ENCODE peak calls at places on chromosomes 11 and 22, in four cellular contexts. E, V, W and D are unnamed samples.

GRCh38 chr22:31075961-31076360 is 5.2 kb upstream of the SMTN start:
- DNase-seq in W (peak), V (no peak), E (peak), D (no peak)

GRCh38 chr22:25641650-25642049 is 77.2 kb downstream of the GRK3 start:
- DNase-seq in V (no peak), E (no peak), W (no peak), D (no peak)

GRCh38 chr11:28585007-28585406 is 476.8 kb downstream of the METTL15 start:
- DNase-seq in W (no peak), V (no peak), E (no peak), D (peak)

GRCh38 chr22:35357883-35358621 is 22.8 kb upstream of the HMOX1 start:
- DNase-seq in W (no peak), V (no peak), E (no peak), D (no peak)

GRCh38 chr22:24392218-24392931 is 35.0 kb upstream of the ADORA2A start:
- DNase-seq in W (peak), V (no peak), E (no peak), D (no peak)

GRCh38 chr11:119346605-119347004 is at the start of gene MFRP:
- DNase-seq in E (no peak), V (no peak), W (no peak), D (no peak)

GRCh38 chr11:94544582-94544831 is 786 bp downstream of the FUT4 start:
- DNase-seq in E (no peak), W (peak), V (no peak), D (no peak)

GRCh38 chr11:61683961-61684869 is 4.0 kb downstream of the DAGLA start:
- DNase-seq in W (peak), E (peak), V (no peak), D (no peak)

GRCh38 chr22:37229805-37230672 is 14.0 kb downstream of the RAC2 start:
- DNase-seq in V (no peak), E (peak), W (peak), D (no peak)

GRCh38 chr22:40759294-40759840 is 59.8 kb downstream of the SLC25A17 start:
- DNase-seq in E (no peak), W (no peak), V (no peak), D (no peak)

GRCh38 chr22:37680191-37680851 is 4.9 kb downstream of the LGALS1 start:
- DNase-seq in E (no peak), W (no peak), V (no peak), D (no peak)

GRCh38 chr11:93192163-93192562 is 5.6 kb downstream of the SLC36A4 start:
- DNase-seq in E (no peak), W (peak), V (no peak), D (no peak)

GRCh38 chr11:16669799-16670415 is 68.5 kb upstream of the C11orf58 start:
- DNase-seq in W (peak), V (no peak), E (no peak), D (no peak)

GRCh38 chr11:1559103-1559951 is 12.7 kb downstream of the DUSP8 start:
- DNase-seq in W (peak), V (no peak), E (peak), D (peak)

GRCh38 chr11:20000022-20000392 is 160.3 kb downstream of the DBX1 start:
- DNase-seq in V (no peak), W (no peak), E (no peak), D (no peak)

GRCh38 chr11:20004856-20005255 is 155.4 kb downstream of the DBX1 start:
- DNase-seq in E (no peak), V (no peak), W (no peak), D (no peak)

GRCh38 chr11:20003357-20003756 is 156.9 kb downstream of the DBX1 start:
- DNase-seq in E (no peak), W (no peak), V (no peak), D (no peak)

GRCh38 chr11:20000393-20001134 is 159.7 kb downstream of the DBX1 start:
- DNase-seq in W (no peak), E (no peak), V (no peak), D (no peak)

DNA sequence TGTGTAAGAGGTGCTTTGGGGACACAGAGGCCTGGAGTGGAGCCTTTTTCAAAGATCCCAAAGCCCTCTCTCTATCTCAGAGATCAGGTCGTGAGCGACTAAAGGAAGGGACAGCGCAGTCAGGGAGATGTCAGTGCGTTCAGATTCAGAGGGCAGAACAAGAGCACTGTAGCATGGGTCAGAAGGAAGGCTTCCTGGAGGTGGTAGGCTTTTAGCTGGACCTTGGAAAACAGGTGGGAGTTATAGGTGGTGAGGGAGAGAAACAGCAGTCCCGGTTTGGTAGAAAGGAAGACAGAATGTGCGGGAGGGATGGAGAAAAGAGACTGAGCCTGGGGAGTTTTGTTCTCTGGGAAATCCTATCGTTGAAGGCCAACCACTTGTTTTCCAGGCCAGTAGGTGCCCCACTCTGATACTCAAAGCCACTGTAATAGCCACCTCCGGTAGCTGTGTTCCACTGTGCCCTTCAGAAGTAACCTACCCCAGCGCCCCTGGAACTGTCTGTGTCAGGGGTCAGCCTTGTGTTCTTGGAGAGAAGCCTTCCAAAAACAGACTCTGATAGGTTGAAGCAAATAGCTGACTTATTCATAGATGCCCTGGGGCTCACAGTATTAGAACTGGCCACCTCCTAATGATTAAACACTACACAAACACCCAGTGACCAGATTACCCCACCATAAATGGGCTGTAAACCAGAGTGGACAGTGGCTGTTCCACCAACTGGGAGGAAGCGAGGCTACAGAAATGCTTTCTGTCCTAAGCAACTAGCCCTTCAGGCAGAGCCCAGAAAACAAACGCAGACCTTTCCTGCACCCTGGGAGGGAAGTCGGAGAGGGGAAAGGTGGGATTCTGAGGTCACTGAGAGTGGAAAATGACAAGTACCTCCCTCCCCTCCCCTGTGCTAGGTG is 157.7 kb downstream of the DBX1 start:
- DNase-seq in E (no peak), V (no peak), W (no peak), D (no peak)
- TF ChIP-seq CTCF in E (no peak), V (no peak), W (no peak), D (no peak)

DNA sequence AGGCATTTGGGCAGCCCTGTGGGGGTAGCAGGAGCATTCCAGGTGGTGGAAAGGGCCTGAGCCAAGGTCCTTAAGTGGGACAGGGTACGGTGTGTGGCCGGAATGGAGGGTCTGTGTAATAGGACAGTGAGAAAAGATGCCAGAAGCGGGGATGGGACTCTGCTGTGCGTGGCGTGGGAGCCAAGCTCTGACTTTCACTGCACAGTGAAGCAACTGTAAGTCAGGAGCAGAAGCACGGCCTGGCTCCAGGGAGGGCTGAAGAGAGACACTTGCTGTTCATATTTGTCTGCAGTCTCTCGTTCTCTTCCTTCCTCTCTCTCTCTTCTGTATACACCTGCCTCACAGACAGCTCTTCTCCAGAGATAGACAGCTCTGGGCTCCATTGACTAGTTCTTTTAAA is 1.9 kb downstream of the IL17RA start:
- DNase-seq in E (no peak), W (no peak), V (no peak), D (no peak)
- H3K4me3 ChIP-seq in E (peak), W (no peak), V (no peak), D (no peak)

GRCh38 chr11:92149996-92150395 is 74.6 kb upstream of the FAT3 start:
- DNase-seq in V (no peak), E (no peak), W (no peak), D (no peak)

GRCh38 chr11:92154611-92155010 is 70.0 kb upstream of the FAT3 start:
- DNase-seq in W (no peak), E (no peak), V (no peak), D (no peak)

GRCh38 chr11:92153542-92153941 is 71.1 kb upstream of the FAT3 start:
- DNase-seq in V (no peak), W (no peak), E (no peak), D (no peak)

DNA sequence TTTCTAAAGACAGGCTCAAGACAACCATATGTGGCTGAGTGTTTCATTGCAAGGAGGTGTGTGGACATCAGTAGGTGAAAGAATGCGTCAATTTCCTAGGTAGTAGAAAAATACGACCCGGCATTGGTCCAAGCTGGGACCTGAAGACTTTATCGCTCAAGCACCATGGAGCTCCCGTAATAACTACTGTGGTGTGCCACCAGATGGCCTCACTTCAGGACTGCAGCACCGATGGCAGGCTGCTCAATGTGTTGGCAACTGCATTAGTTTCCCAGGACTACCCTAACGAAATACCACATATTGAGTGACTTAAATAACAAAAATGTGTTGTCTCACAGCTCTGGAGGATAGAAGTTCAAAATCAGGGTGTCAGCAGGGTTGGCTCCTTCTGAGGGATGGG is 72.4 kb upstream of the FAT3 start:
- DNase-seq in V (no peak), E (no peak), W (no peak), D (no peak)
- TF ChIP-seq CTCF in V (peak), E (no peak), W (no peak), D (peak)

GRCh38 chr11:66089067-66089466 is 19.0 kb downstream of the PACS1 start:
- DNase-seq in W (no peak), E (no peak), V (no peak), D (no peak)
- H3K4me3 ChIP-seq in W (no peak), E (no peak), V (no peak), D (no peak)

DNA sequence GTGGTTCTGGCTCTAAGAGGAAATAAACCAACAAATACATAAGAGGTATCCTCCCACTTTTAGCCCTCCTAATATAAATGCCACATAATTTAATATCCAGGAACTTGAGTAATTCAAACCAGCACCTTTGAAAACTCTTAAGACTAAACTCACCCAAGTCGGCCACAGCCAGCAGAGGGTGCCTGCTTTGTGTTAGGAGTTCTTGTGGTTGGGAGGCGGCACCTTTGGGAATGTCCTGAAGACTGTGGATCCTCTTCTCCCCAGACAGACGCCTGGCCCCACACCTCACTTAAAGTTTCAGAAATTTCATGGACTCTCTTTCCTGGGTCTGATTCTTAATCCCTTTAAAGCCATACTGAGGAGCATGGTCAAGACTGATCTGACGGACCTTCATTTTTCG is 169.0 kb downstream of the TBC1D22A start:
- DNase-seq in E (no peak), V (no peak), W (peak), D (no peak)
- TF ChIP-seq CTCF in E (no peak), V (peak), W (peak), D (peak)

DNA sequence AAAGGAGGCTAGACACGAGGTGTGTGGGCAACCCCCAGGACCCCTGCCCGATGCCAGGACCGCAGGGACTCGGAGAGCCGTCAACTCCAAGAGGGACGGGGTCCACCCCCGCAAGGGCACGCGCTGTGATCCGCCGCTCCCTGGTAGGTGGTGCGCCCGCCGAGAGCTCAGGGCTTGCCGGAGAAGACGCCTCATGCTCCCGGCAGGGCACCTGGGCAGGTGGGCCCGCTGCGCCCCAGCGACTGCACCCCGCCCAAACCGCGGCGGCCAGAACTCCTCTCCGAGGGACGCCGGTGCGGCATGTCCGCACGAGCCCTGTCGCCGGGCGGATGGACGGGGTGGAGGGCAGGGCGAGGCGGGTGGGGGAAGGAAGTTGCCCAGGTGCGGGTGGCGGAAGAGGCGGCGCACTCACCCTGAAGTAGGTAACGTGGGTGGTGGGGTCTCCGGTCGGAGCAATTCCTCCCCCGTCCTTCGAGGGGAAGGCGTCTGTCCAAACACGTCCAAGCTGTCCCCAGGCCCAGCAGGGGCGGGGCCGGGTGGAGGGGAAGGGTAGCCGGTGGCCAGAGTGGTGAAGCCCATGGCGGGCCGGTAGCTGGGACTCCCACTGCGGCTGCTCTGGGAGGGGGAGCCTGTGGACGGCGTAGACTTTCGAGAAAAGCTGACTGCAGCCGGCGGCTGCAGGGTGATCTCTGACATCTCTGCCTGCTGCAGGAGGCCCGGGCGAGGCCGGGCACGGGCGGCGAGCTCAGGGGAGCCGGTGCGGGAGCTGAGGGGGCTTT is 37.2 kb downstream of the IGSF9B start:
- DNase-seq in W (no peak), E (peak), V (no peak), D (no peak)
- H3K4me3 ChIP-seq in W (no peak), E (no peak), V (no peak), D (no peak)

DNA sequence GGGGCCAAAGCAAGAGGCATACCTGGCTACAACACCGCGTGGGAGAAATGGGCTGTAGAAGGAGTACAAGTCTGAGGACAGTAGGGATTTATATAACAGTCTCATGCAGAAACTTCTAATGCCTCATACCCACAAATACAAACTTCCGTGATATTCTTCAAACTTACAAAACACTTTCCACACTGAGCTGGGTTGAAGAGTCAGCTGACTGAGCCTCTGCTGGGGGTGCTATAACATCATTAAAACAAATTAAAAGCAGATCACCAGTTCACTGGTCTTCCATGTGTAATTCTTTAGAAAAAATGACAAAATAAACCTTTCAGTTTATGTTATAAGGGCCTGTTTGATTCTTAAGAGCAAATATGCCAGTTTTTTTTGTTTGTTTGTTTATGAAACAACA is 92.0 kb downstream of the MUC15 start:
- DNase-seq in E (no peak), V (no peak), W (no peak), D (no peak)
- TF ChIP-seq CTCF in E (no peak), V (no peak), W (no peak), D (no peak)